ENCODE peak calls at places on chromosomes 2 and 18, in four cellular contexts. D, O, N and E are unnamed samples.

GRCh38 chr2:73928995-73929394 is 2.3 kb downstream of the DGUOK start:
- DNase-seq in O (no peak), D (no peak), N (no peak), E (no peak)

GRCh38 chr18:78804206-78805030 is 175.2 kb upstream of the SALL3 start:
- DNase-seq in O (no peak), D (no peak), N (no peak), E (no peak)

GRCh38 chr18:7116001-7116831 is 1.4 kb downstream of the LAMA1 start:
- DNase-seq in N (peak; percentile 90), O (peak; percentile 50), D (peak; percentile 45), E (no peak)

GRCh38 chr2:42566006-42566405 is 2.4 kb upstream of the MTA3 start:
- DNase-seq in O (no peak), D (no peak), N (no peak), E (no peak)

GRCh38 chr2:64675860-64676259 is 22.1 kb upstream of the SERTAD2 start:
- DNase-seq in O (peak; percentile 71), N (no peak), D (no peak), E (no peak)

GRCh38 chr18:41887100-41887499 is 67.9 kb upstream of the PIK3C3 start:
- DNase-seq in O (peak; percentile 12), D (no peak), N (no peak), E (no peak)

GRCh38 chr2:160379399-160379798 is 114.2 kb downstream of the RBMS1 start:
- DNase-seq in O (peak; percentile 81), D (no peak), N (no peak), E (no peak)

GRCh38 chr2:39008663-39009062 is 112.2 kb downstream of the SOS1 start:
- DNase-seq in D (no peak), N (no peak), O (peak; percentile 14), E (no peak)

GRCh38 chr2:228875152-228875875 is 395.8 kb downstream of the PID1 start:
- DNase-seq in O (peak; percentile 36), N (no peak), D (no peak), E (no peak)

GRCh38 chr2:207202645-207203044 is 36.9 kb upstream of the KLF7 start:
- DNase-seq in N (peak; percentile 79), D (no peak), O (peak; percentile 62), E (no peak)

GRCh38 chr2:161369311-161369710 is 46.8 kb upstream of the TBR1 start:
- DNase-seq in N (no peak), D (no peak), O (no peak), E (no peak)

GRCh38 chr18:38198956-38199355 is 633.4 kb upstream of the CELF4 start:
- DNase-seq in N (no peak), O (no peak), D (no peak), E (no peak)

GRCh38 chr2:203713381-203713780 is 6.9 kb downstream of the CD28 start:
- DNase-seq in N (peak; percentile 33), O (no peak), D (no peak), E (no peak)

GRCh38 chr2:64404002-64404731 is 49.8 kb upstream of the LGALSL start:
- DNase-seq in O (peak; percentile 39), D (no peak), N (peak; percentile 89), E (no peak)